ENCODE peak calls at places on chromosomes 4 and X, in eight cellular contexts. U, P, G, J, E, H, T and N are unnamed samples.
A peak's percentile ranks its signal among the peaks of the same experiment; 100 is the strongest.

GRCh38 chr4:185624248-185624568 is 88.9 kb upstream of the PDLIM3 start:
- DNase-seq in P (no peak), E (no peak), T (no peak), U (no peak), G (no peak), H (no peak), J (no peak), N (no peak)

GRCh38 chr4:47122592-47123291 is 91.4 kb downstream of the GABRB1 start:
- DNase-seq in T (peak; percentile 85), G (peak; percentile 51), H (peak; percentile 42), U (peak; percentile 69), E (peak; percentile 54), J (peak; percentile 68), P (peak; percentile 15), N (peak; percentile 72)

GRCh38 chr4:56289934-56290333 is 97.4 kb downstream of the AASDH start:
- DNase-seq in J (no peak), H (no peak), E (peak; percentile 22), T (peak; percentile 40), P (no peak), U (no peak), G (no peak), N (no peak)

GRCh38 chr4:124636793-124637192 is 75.7 kb downstream of the ANKRD50 start:
- DNase-seq in T (no peak), H (no peak), J (no peak), U (no peak), E (peak; percentile 6), P (no peak), G (peak; percentile 58), N (no peak)

GRCh38 chrX:153673398-153674218 is at the start of gene PNCK:
- DNase-seq in P (no peak), T (no peak), U (peak; percentile 7), E (no peak), G (no peak), H (no peak), J (no peak), N (no peak)

GRCh38 chrX:136712631-136713030 is 64.7 kb downstream of the CD40LG start:
- DNase-seq in P (no peak), G (no peak), J (no peak), H (no peak), E (no peak), T (no peak), U (no peak), N (no peak)

GRCh38 chrX:9171841-9172240 is 137.9 kb upstream of the FAM9B start:
- DNase-seq in J (no peak), T (peak; percentile 35), U (no peak), H (no peak), E (peak; percentile 70), P (no peak), G (no peak), N (peak; percentile 57)

GRCh38 chrX:38999967-39000745 is 198.9 kb downstream of the MID1IP1 start:
- DNase-seq in E (peak; percentile 10), T (no peak), U (no peak), P (no peak), J (peak; percentile 8), G (no peak), H (no peak), N (peak; percentile 56)

GRCh38 chr4:94827481-94828110 is 69.8 kb downstream of the BMPR1B start:
- DNase-seq in U (no peak), J (peak; percentile 23), P (no peak), T (peak; percentile 54), H (no peak), G (no peak), E (peak; percentile 82), N (peak; percentile 91)

GRCh38 chr4:28639747-28640146 is 1779.1 kb downstream of the STIM2 start:
- DNase-seq in G (no peak), T (no peak), H (no peak), J (no peak), P (no peak), U (no peak), E (no peak), N (no peak)

GRCh38 chrX:129347291-129347690 is 176.0 kb downstream of the SMARCA1 start:
- DNase-seq in G (peak; percentile 39), J (no peak), P (no peak), T (no peak), U (no peak), H (no peak), E (no peak), N (no peak)

GRCh38 chrX:3520458-3520857 is 174.0 kb upstream of the MXRA5 start:
- DNase-seq in E (peak; percentile 61), P (no peak), J (no peak), H (no peak), T (no peak), G (no peak), U (no peak), N (peak; percentile 75)

GRCh38 chr4:16187455-16187854 is 38.8 kb downstream of the TAPT1 start:
- DNase-seq in T (no peak), U (no peak), J (no peak), G (no peak), E (no peak), P (no peak), H (no peak), N (no peak)

GRCh38 chrX:40077906-40078305 is 19.9 kb downstream of the BCOR start:
- DNase-seq in G (no peak), E (no peak), H (no peak), J (no peak), P (no peak), T (no peak), U (no peak), N (no peak)

GRCh38 chrX:65196758-65197371 is 220.6 kb upstream of the ZC4H2 start:
- DNase-seq in G (peak; percentile 50), T (no peak), J (no peak), U (peak; percentile 21), H (peak; percentile 70), P (peak; percentile 19), E (no peak), N (no peak)

GRCh38 chr4:6321361-6321760 is 51.7 kb downstream of the WFS1 start:
- DNase-seq in T (no peak), E (no peak), U (no peak), H (no peak), G (no peak), J (no peak), P (no peak), N (no peak)
- H3K4me3 ChIP-seq in T (no peak overlapping the region), E (no peak overlapping the region), U (no peak overlapping the region), H (no peak overlapping the region), G (no peak overlapping the region), J (no peak overlapping the region), P (no peak overlapping the region), N (no peak overlapping the region)

DNA sequence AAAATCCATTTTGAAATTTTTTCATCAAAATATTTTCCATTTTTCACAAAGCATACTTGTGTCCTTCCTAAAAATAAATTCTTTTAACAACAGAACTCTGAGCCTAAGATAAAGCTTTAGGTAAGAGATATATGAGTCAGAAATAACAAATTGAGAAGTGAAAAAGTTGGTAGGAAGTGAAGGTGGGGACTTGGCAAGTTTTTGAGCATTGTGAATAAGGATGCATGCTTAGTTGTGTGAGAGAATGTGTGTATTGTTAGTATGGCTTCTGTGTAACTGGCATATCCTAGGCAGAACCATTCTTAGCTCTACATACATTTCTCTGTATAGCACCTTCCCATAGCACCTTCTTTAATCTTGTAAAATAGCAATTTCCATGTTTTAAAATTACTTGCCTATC is 6.8 kb downstream of the ASB5 start:
- DNase-seq in J (no peak), P (no peak), E (no peak), H (no peak), U (no peak), T (no peak), G (no peak), N (no peak)
- TF ChIP-seq CTCF in J (no peak), P (no peak), E (no peak), H (no peak), U (no peak), T (no peak), G (no peak), N (no peak)

DNA sequence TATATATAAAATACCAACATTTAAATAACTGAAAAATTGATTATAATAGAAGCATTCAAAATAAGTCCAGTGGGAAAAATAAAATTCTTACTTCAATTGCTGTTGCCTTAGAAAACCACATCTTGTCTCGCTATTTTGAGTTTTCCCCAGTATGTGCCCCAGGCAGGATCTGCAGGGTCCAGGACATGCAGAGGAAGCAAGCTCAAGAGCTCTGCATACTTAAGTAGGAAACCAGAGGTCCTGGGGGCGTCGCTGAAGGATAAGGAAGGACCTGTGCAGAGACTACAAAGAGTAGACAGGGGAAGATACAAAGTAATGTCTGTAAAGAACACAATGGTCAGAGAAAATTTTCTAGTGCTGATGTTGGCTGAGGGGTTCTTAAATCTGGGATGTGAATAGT is 310.5 kb upstream of the EMCN start:
- DNase-seq in T (no peak), G (no peak), E (no peak), U (no peak), H (no peak), P (no peak), J (no peak), N (no peak)
- H3K4me3 ChIP-seq in T (no peak overlapping the region), G (no peak overlapping the region), E (no peak overlapping the region), U (no peak overlapping the region), H (no peak overlapping the region), P (no peak overlapping the region), J (no peak overlapping the region), N (no peak overlapping the region)

DNA sequence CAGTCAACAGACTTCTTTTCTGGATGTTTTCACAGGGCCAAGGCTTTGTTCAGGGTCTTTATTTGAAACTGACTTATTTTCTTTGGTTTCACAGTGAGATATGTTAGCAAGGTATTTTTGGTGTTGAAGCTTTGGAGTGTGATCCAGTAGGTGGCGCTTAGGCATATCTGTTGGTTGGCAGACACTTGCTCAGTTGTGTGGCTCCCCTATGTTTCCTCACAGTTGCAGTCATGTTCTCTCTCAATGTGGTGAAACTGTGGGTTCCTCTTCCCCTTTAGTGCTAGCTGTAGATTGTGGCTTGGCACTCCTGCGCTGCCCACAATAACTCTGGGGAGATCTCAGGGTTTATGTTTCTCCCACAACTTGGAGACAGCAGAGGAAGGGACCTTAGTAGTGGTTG is 460.8 kb downstream of the SLITRK2 start:
- DNase-seq in G (no peak), T (no peak), U (peak; percentile 35), P (no peak), H (no peak), J (no peak), E (no peak), N (no peak)
- TF ChIP-seq CTCF in G (peak; percentile 47), T (no peak), U (no peak), P (no peak), H (no peak), J (no peak), E (no peak), N (no peak)